ENCODE peak calls at places on chromosomes 11 and 22, in eight cellular contexts. N, H, W, J, I, A, T and V are unnamed samples.

GRCh38 chr11:64088159-64089026 is 52.7 kb downstream of the FLRT1 start:
- DNase-seq in H (no peak), J (no peak), I (no peak), N (no peak), W (no peak), T (no peak), A (peak), V (no peak)

GRCh38 chr11:32068134-32068533 is 22.7 kb upstream of the RCN1 start:
- DNase-seq in I (no peak), A (no peak), H (peak), T (no peak), W (no peak), J (no peak), N (no peak), V (no peak)

GRCh38 chr11:119882316-119882715 is 153.3 kb upstream of the NECTIN1 start:
- DNase-seq in N (no peak), I (no peak), A (no peak), T (no peak), W (no peak), J (no peak), H (no peak), V (no peak)

GRCh38 chr11:11612439-11612838 is 9.4 kb downstream of the GALNT18 start:
- DNase-seq in N (no peak), H (no peak), I (no peak), W (no peak), T (no peak), A (no peak), J (no peak), V (no peak)

GRCh38 chr11:12482839-12483238 is 105.5 kb downstream of the PARVA start:
- DNase-seq in T (peak), I (no peak), H (no peak), A (no peak), W (no peak), J (no peak), N (no peak), V (no peak)

GRCh38 chr11:30149998-30150397 is 80.8 kb upstream of the FSHB start:
- DNase-seq in T (no peak), A (no peak), I (no peak), J (no peak), H (no peak), W (no peak), N (no peak), V (no peak)

GRCh38 chr11:360326-361280 is 8.7 kb upstream of the B4GALNT4 start:
- DNase-seq in J (no peak), W (no peak), A (no peak), T (no peak), H (no peak), I (no peak), N (no peak), V (no peak)

GRCh38 chr11:110093407-110094297 is 460 bp downstream of the ZC3H12C start:
- DNase-seq in T (peak), I (no peak), A (peak), N (peak), H (peak), W (no peak), J (peak), V (peak)

GRCh38 chr11:110478410-110478809 is 48.7 kb downstream of the FDX1 start:
- DNase-seq in I (no peak), T (no peak), H (no peak), J (no peak), A (no peak), N (no peak), W (no peak), V (no peak)

DNA sequence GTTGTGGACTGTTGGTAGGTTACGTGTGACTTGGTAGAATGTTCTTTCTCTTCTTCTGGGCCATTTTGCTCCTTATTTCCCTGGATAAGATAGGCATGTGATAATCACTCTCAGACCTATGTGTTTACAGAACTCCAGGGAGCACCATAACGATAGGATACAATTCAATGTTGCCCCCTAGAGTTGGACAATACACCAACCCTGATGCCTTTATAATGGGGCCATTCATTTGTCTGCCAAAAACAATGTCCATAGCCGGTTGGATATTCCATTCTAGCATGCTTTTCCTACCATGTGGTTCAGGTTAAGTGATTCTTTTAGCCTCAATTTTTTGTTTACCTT is 60.5 kb downstream of the APIP start:
- DNase-seq in W (no peak), T (no peak), N (no peak), H (no peak), A (no peak), I (no peak), J (no peak), V (no peak)
- TF ChIP-seq CTCF in W (no peak), T (no peak), N (no peak), H (no peak), A (no peak), I (no peak), J (no peak), V (no peak)

DNA sequence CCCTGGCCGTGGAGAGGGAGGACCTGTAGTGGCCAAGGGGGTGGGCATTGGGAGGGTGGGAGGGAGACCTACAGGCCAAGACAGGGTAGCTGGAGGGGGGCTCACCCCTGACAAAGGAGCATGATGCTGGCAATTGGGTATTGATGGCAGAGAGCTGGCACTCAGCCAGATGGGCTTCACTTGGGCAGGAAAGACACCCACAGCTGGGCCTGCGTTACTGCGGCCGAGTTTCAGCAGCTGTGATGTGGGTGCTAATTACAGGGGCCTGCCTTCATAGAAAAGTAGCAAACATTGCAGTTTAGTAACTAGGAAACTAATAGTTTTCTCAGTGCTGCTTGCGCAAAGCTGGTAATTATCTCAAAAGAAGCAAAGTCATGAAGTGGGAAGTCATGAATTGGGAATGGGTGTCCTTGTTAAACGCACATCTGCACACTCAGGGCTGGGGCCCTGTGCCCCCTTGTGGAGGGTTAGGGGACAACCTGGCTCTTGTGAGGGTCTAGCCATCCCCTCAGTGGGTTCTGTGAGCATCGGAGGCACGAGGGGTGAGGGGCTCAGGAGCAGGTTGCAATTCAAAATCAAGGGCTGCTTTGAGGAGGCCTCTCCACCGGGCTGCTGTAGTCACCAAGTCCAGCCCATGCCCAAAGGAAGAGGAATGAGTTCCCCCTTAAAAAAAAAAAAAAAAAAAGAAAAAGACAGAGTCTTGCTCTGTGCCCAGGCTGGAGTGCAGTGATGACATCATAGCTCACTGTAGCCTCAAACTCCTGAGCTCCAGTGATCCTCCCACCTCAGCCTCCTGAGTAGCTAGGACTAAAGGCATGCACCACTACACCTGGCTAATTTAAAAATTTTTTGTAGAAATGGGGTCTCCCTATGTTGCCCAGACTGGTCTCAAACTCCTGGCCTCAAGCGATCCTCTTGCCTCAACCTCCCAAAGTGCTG is 24.4 kb upstream of the TXNRD2 start:
- DNase-seq in T (no peak), H (no peak), A (no peak), J (no peak), I (no peak), W (no peak), N (no peak), V (peak)
- TF ChIP-seq CTCF in T (peak), H (peak), A (peak), J (peak), I (peak), W (peak), N (peak), V (peak)

DNA sequence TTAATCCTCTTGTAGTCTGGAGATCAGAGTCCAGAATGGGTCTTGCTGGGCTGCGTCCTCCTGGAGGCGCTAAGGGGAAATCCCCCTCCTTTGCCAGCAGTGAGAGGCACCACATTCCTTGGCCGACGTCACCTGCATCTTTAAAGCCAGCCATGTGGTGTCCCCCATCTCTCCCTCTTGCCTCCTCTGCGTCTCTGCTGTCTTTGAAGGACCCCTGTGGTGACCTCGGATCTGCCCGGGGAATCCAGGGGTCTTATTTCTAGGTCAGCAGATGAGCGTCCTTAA is 27.2 kb upstream of the PARVB start:
- DNase-seq in T (no peak), H (no peak), J (no peak), I (no peak), N (no peak), A (no peak), W (no peak), V (no peak)
- TF ChIP-seq CTCF in T (no peak), H (no peak), J (no peak), I (no peak), N (no peak), A (no peak), W (no peak), V (no peak)

GRCh38 chr22:47231759-47232158 is 469.3 kb downstream of the TBC1D22A start:
- DNase-seq in N (no peak), I (no peak), W (no peak), H (no peak), A (no peak), J (no peak), T (no peak), V (no peak)

GRCh38 chr22:47232197-47232596 is 469.7 kb downstream of the TBC1D22A start:
- DNase-seq in A (no peak), H (no peak), W (no peak), J (no peak), I (no peak), N (no peak), T (no peak), V (no peak)

GRCh38 chr22:47225931-47226633 is 463.6 kb downstream of the TBC1D22A start:
- DNase-seq in N (no peak), H (no peak), J (no peak), A (no peak), T (no peak), W (no peak), I (no peak), V (no peak)

GRCh38 chr22:47225080-47225930 is 462.9 kb downstream of the TBC1D22A start:
- DNase-seq in N (no peak), W (no peak), T (no peak), I (no peak), H (no peak), A (no peak), J (no peak), V (no peak)

GRCh38 chr22:47228767-47229166 is 466.3 kb downstream of the TBC1D22A start:
- DNase-seq in A (no peak), H (no peak), W (no peak), I (no peak), T (no peak), J (no peak), N (no peak), V (no peak)
- TF ChIP-seq CTCF in A (no peak), H (no peak), W (no peak), I (no peak), T (no peak), J (no peak), N (no peak), V (no peak)

GRCh38 chr22:45502215-45503070 is at the start of gene FBLN1:
- DNase-seq in J (no peak), A (peak), N (no peak), W (no peak), T (peak), H (no peak), I (no peak), V (no peak)
- TF ChIP-seq CTCF in J (no peak), A (peak), N (peak), W (no peak), T (peak), H (no peak), I (peak), V (no peak)

DNA sequence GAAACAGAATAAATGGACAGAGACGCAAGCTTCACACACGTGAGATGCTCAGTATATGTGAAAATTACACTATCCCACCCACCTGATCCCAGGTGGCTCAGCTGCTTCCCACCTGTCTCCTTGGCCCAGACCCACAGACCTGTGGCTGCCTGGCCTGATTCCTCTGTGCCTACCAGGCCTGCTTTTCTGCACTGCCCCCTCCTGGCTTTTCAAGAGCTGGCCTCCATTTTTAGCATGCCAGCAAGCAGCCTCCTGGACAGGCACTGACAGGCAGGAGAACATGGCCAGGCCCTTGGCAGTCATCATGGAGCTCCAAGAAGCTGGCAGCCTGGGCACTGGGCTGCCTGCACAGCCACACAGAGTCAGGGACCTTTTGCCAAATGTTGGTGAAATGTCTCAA is 79.5 kb upstream of the HMGXB4 start:
- DNase-seq in I (no peak), T (no peak), J (no peak), A (no peak), N (no peak), W (no peak), H (no peak), V (no peak)
- TF ChIP-seq CTCF in I (no peak), T (no peak), J (no peak), A (no peak), N (no peak), W (no peak), H (no peak), V (no peak)